ENCODE peak calls at places on chromosomes 16 and 17, in four cellular contexts. S, I, K and C are unnamed samples.

GRCh38 chr16:9225527-9226316 is 134.3 kb downstream of the HAPSTR1 start:
- DNase-seq in K (no peak), S (no peak), I (no peak), C (no peak)

GRCh38 chr17:50806141-50806643 is 29.2 kb upstream of the WFIKKN2 start:
- DNase-seq in S (peak), K (peak), I (no peak), C (no peak)

GRCh38 chr17:68455756-68456528 is 1.4 kb downstream of the WIPI1 start:
- DNase-seq in K (peak), I (no peak), S (no peak), C (peak)

GRCh38 chr16:71440669-71441347 is 1.0 kb downstream of the TLE7 start:
- DNase-seq in S (no peak), K (no peak), I (no peak), C (no peak)

GRCh38 chr17:49986396-49987289 is 8.4 kb downstream of the DLX3 start:
- DNase-seq in S (no peak), I (no peak), K (no peak), C (no peak)

GRCh38 chr16:11327277-11328171 is 17.7 kb upstream of the RMI2 start:
- DNase-seq in S (no peak), I (no peak), K (no peak), C (no peak)

GRCh38 chr16:47061204-47061603 is 82.5 kb downstream of the NETO2 start:
- DNase-seq in K (no peak), S (no peak), I (no peak), C (no peak)

GRCh38 chr17:79997004-79997673 is 38.5 kb downstream of the TBC1D16 start:
- DNase-seq in K (no peak), S (no peak), I (no peak), C (no peak)

GRCh38 chr16:86375841-86376240 is 134.5 kb upstream of the FOXF1 start:
- DNase-seq in S (no peak), K (no peak), I (no peak), C (no peak)

GRCh38 chr16:154223-155030 is 2.0 kb downstream of the HBZ start:
- DNase-seq in S (peak), K (peak), I (no peak), C (peak)

GRCh38 chr16:49491736-49492089 is 118.1 kb downstream of the C16orf78 start:
- DNase-seq in S (no peak), I (peak), K (no peak), C (no peak)

GRCh38 chr17:1764274-1764673 is 2.4 kb downstream of the SERPINF1 start:
- DNase-seq in I (no peak), S (peak), K (peak), C (peak)

DNA sequence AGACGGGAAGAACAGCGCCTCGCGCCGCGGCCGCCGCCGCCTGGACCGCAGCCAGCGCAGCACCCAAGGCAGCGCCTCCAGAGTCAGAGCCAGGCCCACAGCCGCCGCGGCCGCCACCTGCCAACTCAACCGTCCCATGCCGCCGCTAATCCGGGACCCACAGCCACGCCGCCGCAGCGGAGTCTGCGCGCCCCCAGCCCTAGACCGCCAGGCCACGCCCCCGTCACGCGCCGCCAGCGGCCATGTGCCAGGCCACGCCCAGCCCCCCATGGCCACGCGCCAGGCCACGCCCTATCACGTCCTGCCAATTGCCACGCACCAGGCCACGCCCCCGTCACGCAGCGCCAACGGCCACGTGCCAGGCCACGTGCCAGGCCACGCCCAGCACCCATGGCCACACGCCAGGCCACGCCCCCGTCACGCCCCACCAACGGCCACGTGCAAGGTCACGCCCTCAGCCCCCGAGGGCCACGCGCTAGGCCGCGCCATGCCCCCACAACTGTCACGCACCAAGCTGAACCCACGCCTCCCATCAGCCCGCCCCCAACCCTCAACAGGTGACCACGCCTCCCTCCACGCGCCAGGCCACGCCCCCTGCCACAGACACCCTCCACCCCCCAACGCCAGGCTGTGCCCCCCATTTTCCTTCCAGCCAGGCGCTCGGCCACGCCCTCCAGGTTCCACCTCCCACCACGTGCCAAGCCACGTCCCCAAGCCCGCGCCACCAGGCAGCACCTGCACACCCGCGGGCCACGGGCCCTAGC is at the start of gene PLD6:
- DNase-seq in S (peak), K (peak), I (peak), C (peak)
- H3K4me3 ChIP-seq in S (peak), K (peak), I (peak), C (peak)

GRCh38 chr16:80988756-80989155 is 17.9 kb downstream of the CMC2 start:
- DNase-seq in I (no peak), K (no peak), S (no peak), C (no peak)
- TF ChIP-seq CTCF in I (no peak), K (no peak), S (no peak), C (no peak)

DNA sequence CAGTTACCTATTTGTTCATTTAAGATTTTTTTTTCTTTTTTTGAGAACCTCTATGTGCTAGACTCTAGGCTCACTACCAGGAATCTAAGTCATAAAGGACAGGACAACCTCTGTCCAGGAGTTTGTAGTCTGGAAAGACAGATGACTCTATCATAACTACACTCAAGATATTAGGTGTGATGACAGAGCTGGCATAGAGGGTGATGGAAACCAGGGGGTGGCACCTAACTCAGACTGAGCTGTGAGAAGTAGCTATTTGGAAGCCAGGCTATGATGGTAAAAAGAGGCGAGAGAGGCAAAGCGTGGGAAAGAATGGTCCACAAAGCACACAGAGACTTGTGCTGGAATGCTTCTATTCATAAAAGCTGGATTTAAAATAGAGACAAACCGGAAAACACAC is 372.3 kb downstream of the SEC14L1 start:
- DNase-seq in K (no peak), S (no peak), I (no peak), C (no peak)
- H3K4me3 ChIP-seq in K (no peak), S (no peak), I (no peak), C (no peak)

GRCh38 chr17:63758428-63758827 is 15.0 kb downstream of the CCDC47 start:
- DNase-seq in I (no peak), K (no peak), S (no peak), C (no peak)
- TF ChIP-seq CTCF in I (no peak), K (no peak), S (no peak), C (no peak)

GRCh38 chr16:10242076-10242475 is 59.8 kb upstream of the GRIN2A start:
- DNase-seq in K (no peak), S (no peak), I (no peak), C (no peak)
- H3K4me3 ChIP-seq in K (no peak), S (no peak), I (no peak), C (no peak)

GRCh38 chr17:59161477-59161876 is 5.9 kb downstream of the PRR11 start:
- DNase-seq in I (no peak), K (no peak), S (no peak), C (no peak)
- TF ChIP-seq CTCF in I (no peak), K (no peak), S (no peak), C (no peak)

GRCh38 chr17:81550830-81551457 is 1.2 kb downstream of the FAAP100 start:
- DNase-seq in K (no peak), S (no peak), I (peak), C (no peak)

GRCh38 chr17:81552244-81553017 is at the start of gene FAAP100:
- DNase-seq in S (peak), I (peak), K (peak), C (peak)

GRCh38 chr17:81553616-81554181 is 1.5 kb upstream of the FAAP100 start:
- DNase-seq in S (peak), I (peak), K (peak), C (peak)

GRCh38 chr17:81551458-81552243 is 502 bp downstream of the FAAP100 start:
- DNase-seq in K (no peak), S (no peak), I (peak), C (peak)

DNA sequence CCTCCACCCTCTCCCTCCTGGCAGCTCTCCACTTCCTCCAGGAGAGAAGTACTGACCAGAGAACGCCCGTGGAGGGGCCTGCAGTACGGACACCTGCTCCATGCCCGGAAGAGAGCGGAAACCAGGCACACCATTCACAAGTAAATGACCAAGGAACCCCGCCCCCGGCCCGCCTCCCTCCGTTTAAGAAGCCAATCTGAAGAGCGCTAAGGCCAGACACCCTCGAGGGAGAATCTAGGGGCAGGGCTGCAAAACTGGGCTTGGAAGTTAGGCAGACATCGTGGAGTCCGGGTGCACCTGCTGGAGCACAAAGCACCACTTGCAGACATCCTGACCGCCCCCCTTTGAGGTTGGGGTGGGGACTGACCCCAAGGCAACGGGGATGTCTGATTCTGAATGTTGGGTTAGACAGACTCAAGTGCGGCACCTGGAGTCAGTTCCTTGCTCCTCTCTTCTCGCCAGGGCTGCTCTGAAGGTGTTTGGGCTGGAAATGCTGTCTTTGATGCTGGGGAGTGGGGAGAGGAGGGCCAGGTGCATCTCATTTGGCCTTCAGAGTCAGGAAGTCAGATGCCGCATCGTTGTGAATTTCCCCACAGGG is 964 bp upstream of the FAAP100 start:
- DNase-seq in I (peak), K (peak), S (peak), C (peak)
- H3K4me3 ChIP-seq in I (peak), K (peak), S (peak), C (peak)

GRCh38 chr16:30902070-30902972 is 5.9 kb downstream of the CTF1 start:
- DNase-seq in K (peak), S (peak), I (no peak), C (peak)
- TF ChIP-seq CTCF in K (no peak), S (peak), I (peak), C (no peak)

DNA sequence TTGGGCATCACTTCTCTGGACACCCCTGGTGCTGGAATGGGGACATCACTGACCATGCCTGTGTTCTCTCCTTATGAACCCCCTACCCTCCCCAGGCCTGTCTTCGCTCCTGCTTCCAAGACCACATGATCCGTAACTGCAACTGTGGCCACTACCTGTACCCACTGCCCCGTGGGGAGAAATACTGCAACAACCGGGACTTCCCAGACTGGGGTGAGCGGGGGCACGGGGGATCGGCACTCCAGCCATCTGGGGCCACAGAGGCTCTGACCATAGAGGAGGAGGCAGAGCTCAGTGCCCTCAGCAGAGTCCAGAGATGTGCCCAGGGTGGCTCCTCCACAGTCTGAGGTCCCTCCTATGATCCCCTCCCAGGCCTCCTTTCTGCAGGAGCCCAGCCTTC is 73.5 kb downstream of the SCNN1B start:
- DNase-seq in K (no peak), S (no peak), I (no peak), C (no peak)
- H3K4me3 ChIP-seq in K (no peak), S (no peak), I (no peak), C (no peak)

GRCh38 chr17:28717578-28718316 is at the start of gene RAB34:
- DNase-seq in I (peak), K (peak), S (peak), C (peak)
- TF ChIP-seq CTCF in I (peak), K (peak), S (peak), C (no peak)